ENCODE peak calls at places on chromosome 21, in nine cellular contexts. One of them, this sample, is unnamed. For H3K27me3, the result is how much of the 10 kb centered on the place peaks cover.

GRCh38 chr21:17828223-17828622 is 9.1 kb upstream of the C21orf91 start:
- DNase-seq in heart right ventricle: no peak
- DNase-seq in neural progenitor cell: no peak
- DNase-seq in GM23338: no peak
- DNase-seq in IMR-90: peak
- DNase-seq in suprapubic skin: no peak
- DNase-seq in right atrium auricular region: no peak
- DNase-seq in tibial artery: no peak
- DNase-seq in dorsolateral prefrontal cortex: no peak
- DNase-seq in this sample: no peak

GRCh38 chr21:16800536-16800935 is 712.3 kb upstream of the CXADR start:
- DNase-seq in right atrium auricular region: no peak
- DNase-seq in IMR-90: no peak
- DNase-seq in heart right ventricle: no peak
- DNase-seq in tibial artery: no peak
- DNase-seq in GM23338: no peak
- DNase-seq in neural progenitor cell: no peak
- DNase-seq in dorsolateral prefrontal cortex: no peak
- DNase-seq in suprapubic skin: no peak
- DNase-seq in this sample: no peak

GRCh38 chr21:16353764-16354163 is 624.0 kb downstream of the USP25 start:
- DNase-seq in GM23338: no peak
- DNase-seq in heart right ventricle: no peak
- DNase-seq in right atrium auricular region: no peak
- DNase-seq in suprapubic skin: no peak
- DNase-seq in IMR-90: no peak
- DNase-seq in tibial artery: no peak
- DNase-seq in dorsolateral prefrontal cortex: no peak
- DNase-seq in neural progenitor cell: no peak
- DNase-seq in this sample: no peak

GRCh38 chr21:42633858-42634257 is 19.6 kb upstream of the PDE9A start:
- DNase-seq in dorsolateral prefrontal cortex: peak
- DNase-seq in neural progenitor cell: no peak
- DNase-seq in IMR-90: no peak
- DNase-seq in tibial artery: no peak
- DNase-seq in GM23338: no peak
- DNase-seq in right atrium auricular region: no peak
- DNase-seq in heart right ventricle: no peak
- DNase-seq in suprapubic skin: peak
- DNase-seq in this sample: no peak

GRCh38 chr21:26806734-26807372 is 38.4 kb downstream of the ADAMTS1 start:
- DNase-seq in neural progenitor cell: no peak
- DNase-seq in IMR-90: peak
- DNase-seq in suprapubic skin: no peak
- DNase-seq in dorsolateral prefrontal cortex: no peak
- DNase-seq in GM23338: no peak
- DNase-seq in tibial artery: no peak
- DNase-seq in heart right ventricle: no peak
- DNase-seq in right atrium auricular region: no peak
- DNase-seq in this sample: no peak

GRCh38 chr21:39650306-39650705 is 37.6 kb downstream of the B3GALT5 start:
- DNase-seq in tibial artery: no peak
- DNase-seq in IMR-90: no peak
- DNase-seq in heart right ventricle: no peak
- DNase-seq in suprapubic skin: no peak
- DNase-seq in neural progenitor cell: no peak
- DNase-seq in GM23338: no peak
- DNase-seq in right atrium auricular region: no peak
- DNase-seq in dorsolateral prefrontal cortex: no peak
- DNase-seq in this sample: no peak

GRCh38 chr21:26717146-26717739 is 128.0 kb downstream of the ADAMTS1 start:
- DNase-seq in heart right ventricle: no peak
- DNase-seq in tibial artery: no peak
- DNase-seq in dorsolateral prefrontal cortex: no peak
- DNase-seq in GM23338: peak
- DNase-seq in right atrium auricular region: no peak
- DNase-seq in IMR-90: peak
- DNase-seq in suprapubic skin: no peak
- DNase-seq in neural progenitor cell: no peak
- DNase-seq in this sample: no peak

GRCh38 chr21:14120091-14120734 is 90.5 kb downstream of the LIPI start:
- DNase-seq in tibial artery: no peak
- DNase-seq in GM23338: peak
- DNase-seq in heart right ventricle: peak
- DNase-seq in suprapubic skin: no peak
- DNase-seq in right atrium auricular region: no peak
- DNase-seq in IMR-90: peak
- DNase-seq in neural progenitor cell: peak
- DNase-seq in dorsolateral prefrontal cortex: no peak
- DNase-seq in this sample: no peak

GRCh38 chr21:14993072-14993471 is 71.7 kb downstream of the NRIP1 start:
- DNase-seq in tibial artery: no peak
- DNase-seq in right atrium auricular region: no peak
- DNase-seq in heart right ventricle: no peak
- DNase-seq in neural progenitor cell: no peak
- DNase-seq in GM23338: no peak
- DNase-seq in IMR-90: peak
- DNase-seq in dorsolateral prefrontal cortex: no peak
- DNase-seq in suprapubic skin: no peak
- DNase-seq in this sample: no peak

GRCh38 chr21:20086508-20086907 is 911.7 kb upstream of the NCAM2 start:
- DNase-seq in suprapubic skin: no peak
- DNase-seq in IMR-90: no peak
- DNase-seq in tibial artery: no peak
- DNase-seq in heart right ventricle: no peak
- DNase-seq in right atrium auricular region: no peak
- DNase-seq in dorsolateral prefrontal cortex: no peak
- DNase-seq in GM23338: no peak
- DNase-seq in neural progenitor cell: no peak
- DNase-seq in this sample: no peak

GRCh38 chr21:16388291-16388690 is 658.5 kb downstream of the USP25 start:
- DNase-seq in GM23338: no peak
- DNase-seq in dorsolateral prefrontal cortex: no peak
- DNase-seq in IMR-90: no peak
- DNase-seq in neural progenitor cell: no peak
- DNase-seq in right atrium auricular region: no peak
- DNase-seq in suprapubic skin: no peak
- DNase-seq in heart right ventricle: no peak
- DNase-seq in tibial artery: no peak
- DNase-seq in this sample: no peak

GRCh38 chr21:26739189-26739588 is 106.0 kb downstream of the ADAMTS1 start:
- DNase-seq in dorsolateral prefrontal cortex: no peak
- DNase-seq in IMR-90: peak
- DNase-seq in right atrium auricular region: no peak
- DNase-seq in GM23338: no peak
- DNase-seq in tibial artery: no peak
- DNase-seq in neural progenitor cell: no peak
- DNase-seq in heart right ventricle: no peak
- DNase-seq in suprapubic skin: no peak
- DNase-seq in this sample: no peak

GRCh38 chr21:21290751-21291150 is 292.5 kb downstream of the NCAM2 start:
- DNase-seq in dorsolateral prefrontal cortex: no peak
- DNase-seq in tibial artery: no peak
- DNase-seq in heart right ventricle: no peak
- DNase-seq in IMR-90: no peak
- DNase-seq in right atrium auricular region: no peak
- DNase-seq in neural progenitor cell: no peak
- DNase-seq in GM23338: no peak
- DNase-seq in suprapubic skin: no peak
- DNase-seq in this sample: no peak

DNA sequence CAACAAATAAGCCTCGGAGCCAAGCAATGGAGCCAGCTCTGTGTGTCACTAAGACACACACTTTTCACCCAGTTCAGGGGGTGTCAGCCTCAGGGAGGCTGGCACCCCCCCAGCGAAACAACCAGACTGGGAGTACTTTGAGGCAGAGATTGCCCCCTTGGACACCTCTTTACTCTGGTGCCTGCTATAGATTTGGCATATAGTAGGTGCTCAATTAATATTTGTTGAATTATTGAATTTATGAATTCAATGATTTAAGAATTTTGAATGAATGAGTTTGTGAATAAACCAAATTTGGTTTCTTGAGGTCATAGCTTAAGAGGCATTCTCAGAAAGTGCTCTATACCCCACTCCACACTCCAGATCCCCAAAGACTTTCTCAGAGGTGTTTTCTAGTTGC is 70.3 kb downstream of the OLIG1 start:
- DNase-seq in right atrium auricular region: no peak
- DNase-seq in IMR-90: no peak
- DNase-seq in suprapubic skin: no peak
- DNase-seq in neural progenitor cell: no peak
- DNase-seq in GM23338: no peak
- DNase-seq in tibial artery: no peak
- DNase-seq in heart right ventricle: no peak
- DNase-seq in dorsolateral prefrontal cortex: no peak
- DNase-seq in this sample: no peak
- H3K27me3 ChIP-seq in right atrium auricular region: under half
- H3K27me3 ChIP-seq in IMR-90: under half
- H3K27me3 ChIP-seq in suprapubic skin: under half
- H3K27me3 ChIP-seq in neural progenitor cell: under half
- H3K27me3 ChIP-seq in GM23338: under half
- H3K27me3 ChIP-seq in tibial artery: under half
- H3K27me3 ChIP-seq in heart right ventricle: under half
- H3K27me3 ChIP-seq in dorsolateral prefrontal cortex: under half
- H3K27me3 ChIP-seq in this sample: under half

GRCh38 chr21:45039309-45040113 is 34.9 kb upstream of the ADARB1 start:
- DNase-seq in tibial artery: no peak
- DNase-seq in neural progenitor cell: no peak
- DNase-seq in heart right ventricle: no peak
- DNase-seq in IMR-90: no peak
- DNase-seq in suprapubic skin: peak
- DNase-seq in GM23338: no peak
- DNase-seq in right atrium auricular region: no peak
- DNase-seq in dorsolateral prefrontal cortex: no peak
- DNase-seq in this sample: no peak
- H3K4me3 ChIP-seq in tibial artery: no peak
- H3K4me3 ChIP-seq in neural progenitor cell: no peak
- H3K4me3 ChIP-seq in heart right ventricle: no peak
- H3K4me3 ChIP-seq in IMR-90: no peak
- H3K4me3 ChIP-seq in suprapubic skin: no peak
- H3K4me3 ChIP-seq in GM23338: no peak
- H3K4me3 ChIP-seq in right atrium auricular region: no peak
- H3K4me3 ChIP-seq in dorsolateral prefrontal cortex: no peak
- H3K4me3 ChIP-seq in this sample: no peak

DNA sequence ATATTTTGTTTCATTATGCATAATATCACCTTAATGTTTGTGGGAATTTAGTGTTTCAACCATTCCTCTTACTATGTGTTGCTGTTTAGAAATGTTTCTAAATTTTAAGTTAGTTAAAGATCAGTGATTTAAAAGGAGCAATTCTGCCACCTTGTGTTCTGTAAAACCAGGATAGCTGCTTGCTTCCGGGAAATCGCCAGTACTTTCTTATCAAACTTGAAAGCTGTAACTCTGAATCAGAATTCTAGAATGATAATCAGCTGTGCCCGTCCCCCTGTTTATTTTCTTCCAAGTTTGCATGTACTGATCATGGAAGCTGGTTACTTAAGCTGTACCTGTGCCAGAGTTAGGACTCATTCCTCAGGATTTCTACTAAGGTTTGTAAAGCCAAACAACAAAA is 656.4 kb downstream of the LTN1 start:
- DNase-seq in tibial artery: no peak
- DNase-seq in right atrium auricular region: no peak
- DNase-seq in dorsolateral prefrontal cortex: no peak
- DNase-seq in IMR-90: peak
- DNase-seq in GM23338: peak
- DNase-seq in suprapubic skin: no peak
- DNase-seq in heart right ventricle: no peak
- DNase-seq in neural progenitor cell: peak
- DNase-seq in this sample: no peak
- TF ChIP-seq CTCF in tibial artery: peak
- TF ChIP-seq CTCF in right atrium auricular region: peak
- TF ChIP-seq CTCF in dorsolateral prefrontal cortex: peak
- TF ChIP-seq CTCF in IMR-90: peak
- TF ChIP-seq CTCF in GM23338: peak
- TF ChIP-seq CTCF in suprapubic skin: peak
- TF ChIP-seq CTCF in heart right ventricle: peak
- TF ChIP-seq CTCF in neural progenitor cell: peak
- TF ChIP-seq CTCF in this sample: no peak

GRCh38 chr21:45417951-45418300 is 13.0 kb downstream of the COL18A1 start:
- DNase-seq in dorsolateral prefrontal cortex: no peak
- DNase-seq in suprapubic skin: no peak
- DNase-seq in GM23338: no peak
- DNase-seq in neural progenitor cell: no peak
- DNase-seq in tibial artery: no peak
- DNase-seq in IMR-90: no peak
- DNase-seq in right atrium auricular region: no peak
- DNase-seq in heart right ventricle: peak
- DNase-seq in this sample: no peak

GRCh38 chr21:45415943-45416611 is 11.1 kb downstream of the COL18A1 start:
- DNase-seq in GM23338: no peak
- DNase-seq in neural progenitor cell: no peak
- DNase-seq in IMR-90: no peak
- DNase-seq in suprapubic skin: no peak
- DNase-seq in right atrium auricular region: no peak
- DNase-seq in heart right ventricle: peak
- DNase-seq in dorsolateral prefrontal cortex: no peak
- DNase-seq in tibial artery: no peak
- DNase-seq in this sample: no peak

GRCh38 chr21:45418301-45419071 is 13.5 kb downstream of the COL18A1 start:
- DNase-seq in dorsolateral prefrontal cortex: no peak
- DNase-seq in right atrium auricular region: no peak
- DNase-seq in IMR-90: no peak
- DNase-seq in suprapubic skin: no peak
- DNase-seq in heart right ventricle: peak
- DNase-seq in GM23338: no peak
- DNase-seq in neural progenitor cell: no peak
- DNase-seq in tibial artery: no peak
- DNase-seq in this sample: no peak

GRCh38 chr21:45416619-45417018 is 11.7 kb downstream of the COL18A1 start:
- DNase-seq in suprapubic skin: no peak
- DNase-seq in right atrium auricular region: no peak
- DNase-seq in dorsolateral prefrontal cortex: no peak
- DNase-seq in tibial artery: no peak
- DNase-seq in IMR-90: no peak
- DNase-seq in neural progenitor cell: no peak
- DNase-seq in GM23338: peak
- DNase-seq in heart right ventricle: no peak
- DNase-seq in this sample: no peak

DNA sequence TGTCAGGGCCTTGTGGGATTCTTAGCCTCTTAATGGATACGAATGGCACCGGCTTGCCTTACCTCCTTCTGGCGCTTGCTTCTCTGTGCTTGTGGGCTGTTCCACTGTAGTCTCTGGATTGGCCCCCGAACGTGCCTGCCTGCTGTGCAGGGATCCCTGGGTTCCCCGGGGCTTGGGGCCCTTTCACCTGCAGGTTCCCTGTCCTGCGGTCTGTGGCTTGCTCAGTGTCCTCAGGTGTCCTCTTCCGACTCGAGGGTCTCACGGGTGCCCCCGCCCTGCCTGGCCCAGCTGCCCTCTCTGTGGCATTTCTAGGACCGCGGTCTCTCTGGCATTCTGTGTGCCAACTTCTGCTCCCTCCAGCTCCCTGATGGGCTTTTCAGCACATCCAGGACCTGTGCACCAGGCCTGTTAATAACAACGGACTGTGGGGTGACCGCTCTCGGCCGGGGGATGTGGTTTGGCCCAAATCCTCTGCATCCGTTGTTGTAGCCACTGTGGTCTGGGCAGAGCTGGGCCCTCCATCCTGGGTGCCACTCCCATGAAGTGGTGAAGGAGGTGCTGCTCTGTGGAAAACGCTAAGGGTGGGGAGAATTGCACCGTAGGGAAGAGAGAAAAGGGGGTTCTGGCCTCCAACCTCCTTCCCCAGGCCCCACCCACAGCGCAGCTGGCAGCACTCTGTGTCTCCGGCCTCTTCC is 12.4 kb downstream of the COL18A1 start:
- DNase-seq in dorsolateral prefrontal cortex: no peak
- DNase-seq in tibial artery: no peak
- DNase-seq in heart right ventricle: no peak
- DNase-seq in neural progenitor cell: no peak
- DNase-seq in suprapubic skin: no peak
- DNase-seq in GM23338: no peak
- DNase-seq in right atrium auricular region: no peak
- DNase-seq in IMR-90: no peak
- DNase-seq in this sample: no peak
- H3K27me3 ChIP-seq in dorsolateral prefrontal cortex: under half
- H3K27me3 ChIP-seq in tibial artery: under half
- H3K27me3 ChIP-seq in heart right ventricle: under half
- H3K27me3 ChIP-seq in neural progenitor cell: under half
- H3K27me3 ChIP-seq in suprapubic skin: under half
- H3K27me3 ChIP-seq in GM23338: under half
- H3K27me3 ChIP-seq in right atrium auricular region: under half
- H3K27me3 ChIP-seq in IMR-90: under half
- H3K27me3 ChIP-seq in this sample: under half

This sample was measured in GM06990.